ENCODE peak calls at places on chromosomes 3 and 15, in ten cellular contexts. K, E, Q, C, S, L, P, D, B and N are unnamed samples.

GRCh38 chr3:151499198-151499597 is 38.3 kb upstream of the IGSF10 start:
- DNase-seq in S (no peak), B (no peak), L (no peak), K (no peak), E (no peak), C (no peak), D (no peak), Q (no peak), P (no peak), N (no peak)

GRCh38 chr3:24351779-24352469 is 142.7 kb downstream of the THRB start:
- DNase-seq in E (no peak), C (no peak), K (peak; percentile 77), Q (no peak), S (peak; percentile 9), L (no peak), D (no peak), B (peak; percentile 23), P (no peak), N (no peak)

GRCh38 chr15:49620174-49620573 is 444 bp downstream of the FAM227B start:
- DNase-seq in E (no peak), D (no peak), S (peak; percentile 10), P (no peak), B (no peak), C (no peak), L (peak; percentile 27), Q (no peak), K (no peak), N (no peak)

GRCh38 chr3:197256836-197257444 is 41.5 kb downstream of the DLG1 start:
- DNase-seq in K (no peak), B (no peak), D (peak; percentile 24), C (no peak), Q (no peak), P (peak; percentile 21), S (peak; percentile 13), L (peak; percentile 48), E (no peak), N (peak; percentile 60)

GRCh38 chr3:131083190-131083863 is 56.6 kb downstream of the NEK11 start:
- DNase-seq in E (no peak), C (no peak), K (peak; percentile 61), B (no peak), L (peak; percentile 5), D (no peak), Q (no peak), S (peak; percentile 7), P (no peak), N (no peak)

GRCh38 chr3:189233225-189233858 is 61.6 kb downstream of the TPRG1 start:
- DNase-seq in B (peak; percentile 17), S (peak; percentile 81), E (no peak), Q (no peak), P (no peak), L (peak; percentile 69), C (no peak), K (no peak), D (peak; percentile 23), N (no peak)

GRCh38 chr3:171772427-171773056 is 37.7 kb downstream of the PLD1 start:
- DNase-seq in C (no peak), K (peak; percentile 68), B (no peak), E (no peak), D (no peak), P (peak; percentile 35), S (peak; percentile 66), L (peak; percentile 59), Q (peak; percentile 30), N (peak; percentile 9)

GRCh38 chr3:116947148-116947547 is 237.6 kb downstream of the TUSC7 start:
- DNase-seq in K (no peak), B (no peak), C (no peak), E (no peak), Q (no peak), D (no peak), P (no peak), L (no peak), S (no peak), N (no peak)

GRCh38 chr15:36951747-36952247 is 148.6 kb downstream of the MEIS2 start:
- DNase-seq in L (peak; percentile 73), S (peak; percentile 69), Q (no peak), E (no peak), B (no peak), D (no peak), K (no peak), P (no peak), C (no peak), N (no peak)

GRCh38 chr15:101045236-101045646 is 126.1 kb downstream of the LRRK1 start:
- DNase-seq in S (no peak), B (no peak), Q (no peak), D (no peak), C (no peak), E (no peak), L (no peak), P (no peak), K (peak; percentile 52), N (no peak)

GRCh38 chr3:151430821-151431484 is 29.9 kb downstream of the IGSF10 start:
- DNase-seq in D (no peak), E (no peak), Q (no peak), K (no peak), L (no peak), S (no peak), C (no peak), P (no peak), B (no peak), N (no peak)